ENCODE peak calls at places on chromosomes 6 and 20, in five cellular contexts. One of them, this sample, is unnamed.

GRCh38 chr6:90217621-90218496 is 78.8 kb downstream of the BACH2 start:
- DNase-seq in IMR-90: no peak
- DNase-seq in EL: no peak
- DNase-seq in neural crest cell: peak; percentile 31
- DNase-seq in tibial nerve: peak; percentile 62
- DNase-seq in this sample: peak; percentile 9

GRCh38 chr6:46757206-46757564 is 10.5 kb downstream of the ANKRD66 start:
- DNase-seq in IMR-90: no peak
- DNase-seq in EL: no peak
- DNase-seq in neural crest cell: no peak
- DNase-seq in tibial nerve: peak; percentile 26
- DNase-seq in this sample: peak; percentile 49

GRCh38 chr6:110232456-110232855 is 52.2 kb downstream of the CDC40 start:
- DNase-seq in IMR-90: peak; percentile 72
- DNase-seq in EL: peak; percentile 54
- DNase-seq in neural crest cell: no peak
- DNase-seq in tibial nerve: no peak
- DNase-seq in this sample: peak; percentile 47

GRCh38 chr6:54988576-54988975 is 142.0 kb downstream of the FAM83B start:
- DNase-seq in IMR-90: peak; percentile 25
- DNase-seq in EL: peak; percentile 12
- DNase-seq in neural crest cell: no peak
- DNase-seq in tibial nerve: no peak
- DNase-seq in this sample: no peak

GRCh38 chr6:98203170-98203806 is 631.1 kb upstream of the POU3F2 start:
- DNase-seq in IMR-90: peak; percentile 0
- DNase-seq in EL: peak; percentile 0
- DNase-seq in neural crest cell: no peak
- DNase-seq in tibial nerve: no peak
- DNase-seq in this sample: no peak

GRCh38 chr6:112253842-112254816 is at the start of gene LAMA4:
- DNase-seq in IMR-90: peak; percentile 69
- DNase-seq in EL: peak; percentile 64
- DNase-seq in neural crest cell: peak; percentile 38
- DNase-seq in tibial nerve: peak; percentile 47
- DNase-seq in this sample: peak; percentile 44

GRCh38 chr6:165219629-165220028 is 89.8 kb downstream of the C6orf118 start:
- DNase-seq in IMR-90: no peak
- DNase-seq in EL: no peak
- DNase-seq in neural crest cell: no peak
- DNase-seq in tibial nerve: no peak
- DNase-seq in this sample: peak; percentile 56

GRCh38 chr20:3732327-3733118 is at the start of gene HSPA12B:
- DNase-seq in IMR-90: no peak
- DNase-seq in EL: no peak
- DNase-seq in neural crest cell: no peak
- DNase-seq in tibial nerve: no peak
- DNase-seq in this sample: no peak

GRCh38 chr20:53550590-53551187 is 43.0 kb downstream of the ZNF217 start:
- DNase-seq in IMR-90: no peak
- DNase-seq in EL: no peak
- DNase-seq in neural crest cell: no peak
- DNase-seq in tibial nerve: no peak
- DNase-seq in this sample: no peak

GRCh38 chr6:160394654-160395035 is 46.5 kb downstream of the SLC22A3 start:
- DNase-seq in IMR-90: no peak
- DNase-seq in EL: no peak
- DNase-seq in neural crest cell: no peak
- DNase-seq in tibial nerve: no peak
- DNase-seq in this sample: no peak

GRCh38 chr20:50472693-50473610 is 37.2 kb upstream of the PTPN1 start:
- DNase-seq in IMR-90: no peak
- DNase-seq in EL: no peak
- DNase-seq in neural crest cell: no peak
- DNase-seq in tibial nerve: no peak
- DNase-seq in this sample: no peak

GRCh38 chr20:20547221-20547875 is 165.1 kb downstream of the RALGAPA2 start:
- DNase-seq in IMR-90: peak; percentile 81
- DNase-seq in EL: peak; percentile 36
- DNase-seq in neural crest cell: no peak
- DNase-seq in tibial nerve: no peak
- DNase-seq in this sample: peak; percentile 80

GRCh38 chr6:153942361-153942760 is 96.7 kb upstream of the OPRM1 start:
- DNase-seq in IMR-90: no peak
- DNase-seq in EL: no peak
- DNase-seq in neural crest cell: no peak
- DNase-seq in tibial nerve: no peak
- DNase-seq in this sample: no peak

GRCh38 chr6:44064089-44064947 is 62.9 kb downstream of the MRPL14 start:
- DNase-seq in IMR-90: peak; percentile 100
- DNase-seq in EL: peak; percentile 97
- DNase-seq in neural crest cell: no peak
- DNase-seq in tibial nerve: peak; percentile 70
- DNase-seq in this sample: peak; percentile 90

GRCh38 chr6:89073014-89073620 is 7.4 kb upstream of the PNRC1 start:
- DNase-seq in IMR-90: no peak
- DNase-seq in EL: no peak
- DNase-seq in neural crest cell: no peak
- DNase-seq in tibial nerve: no peak
- DNase-seq in this sample: no peak

GRCh38 chr6:142279350-142280180 is 22.2 kb upstream of the ADGRG6 start:
- DNase-seq in IMR-90: peak; percentile 37
- DNase-seq in EL: peak; percentile 76
- DNase-seq in neural crest cell: no peak
- DNase-seq in tibial nerve: no peak
- DNase-seq in this sample: peak; percentile 30

GRCh38 chr6:107778242-107778641 is 45.9 kb downstream of the SCML4 start:
- DNase-seq in IMR-90: no peak
- DNase-seq in EL: no peak
- DNase-seq in neural crest cell: no peak
- DNase-seq in tibial nerve: no peak
- DNase-seq in this sample: no peak

GRCh38 chr6:89048985-89049384 is 31.6 kb upstream of the PNRC1 start:
- DNase-seq in IMR-90: peak; percentile 13
- DNase-seq in EL: peak; percentile 42
- DNase-seq in neural crest cell: no peak
- DNase-seq in tibial nerve: peak; percentile 24
- DNase-seq in this sample: peak; percentile 67

GRCh38 chr6:116456927-116457326 is 4.2 kb upstream of the CALHM6 start:
- DNase-seq in IMR-90: no peak
- DNase-seq in EL: no peak
- DNase-seq in neural crest cell: no peak
- DNase-seq in tibial nerve: no peak
- DNase-seq in this sample: no peak

GRCh38 chr20:13402171-13402760 is 181.2 kb downstream of the ISM1 start:
- DNase-seq in IMR-90: no peak
- DNase-seq in EL: no peak
- DNase-seq in neural crest cell: no peak
- DNase-seq in tibial nerve: peak; percentile 16
- DNase-seq in this sample: no peak

GRCh38 chr6:15498640-15499039 is 164.2 kb downstream of the DTNBP1 start:
- DNase-seq in IMR-90: no peak
- DNase-seq in EL: no peak
- DNase-seq in neural crest cell: no peak
- DNase-seq in tibial nerve: no peak
- DNase-seq in this sample: no peak

GRCh38 chr6:89985744-89986493 is 91.7 kb downstream of the GJA10 start:
- DNase-seq in IMR-90: peak; percentile 96
- DNase-seq in EL: peak; percentile 75
- DNase-seq in neural crest cell: peak; percentile 22
- DNase-seq in tibial nerve: no peak
- DNase-seq in this sample: peak; percentile 95

GRCh38 chr20:25040438-25040831 is 17.5 kb downstream of the ACSS1 start:
- DNase-seq in IMR-90: peak; percentile 78
- DNase-seq in EL: peak; percentile 41
- DNase-seq in neural crest cell: no peak
- DNase-seq in tibial nerve: peak; percentile 70
- DNase-seq in this sample: peak; percentile 66

GRCh38 chr6:72022830-72023229 is 136.5 kb downstream of the RIMS1 start:
- DNase-seq in IMR-90: no peak
- DNase-seq in EL: no peak
- DNase-seq in neural crest cell: no peak
- DNase-seq in tibial nerve: no peak
- DNase-seq in this sample: no peak

GRCh38 chr6:160129886-160130615 is 8.4 kb downstream of the SLC22A1 start:
- DNase-seq in IMR-90: no peak
- DNase-seq in EL: no peak
- DNase-seq in neural crest cell: no peak
- DNase-seq in tibial nerve: no peak
- DNase-seq in this sample: no peak

GRCh38 chr20:48283470-48284110 is 498.3 kb upstream of the SULF2 start:
- DNase-seq in IMR-90: peak; percentile 93
- DNase-seq in EL: peak; percentile 94
- DNase-seq in neural crest cell: no peak
- DNase-seq in tibial nerve: peak; percentile 33
- DNase-seq in this sample: peak; percentile 96